ENCODE peak calls at places on chromosomes 16 and 17, in four cellular contexts. W is BJ, C is endodermal cell, H is thoracic aorta. P is an unnamed sample.

GRCh38 chr17:28897769-28898259 is 281 bp upstream of the FLOT2 start:
- DNase-seq in W (no peak), C (no peak), H (no peak), P (peak; percentile 58)

GRCh38 chr17:71029246-71029645 is 859.9 kb downstream of the KCNJ2 start:
- DNase-seq in W (no peak), C (no peak), H (no peak), P (no peak)

GRCh38 chr16:80610489-80611156 is 69.8 kb downstream of the DYNLRB2 start:
- DNase-seq in W (no peak), C (peak; percentile 45), H (no peak), P (no peak)

GRCh38 chr16:75065149-75065807 is 51.3 kb downstream of the LDHD start:
- DNase-seq in H (no peak), C (no peak), W (no peak), P (peak; percentile 23)

GRCh38 chr17:71437176-71437575 is 683.6 kb upstream of the SOX9 start:
- DNase-seq in W (no peak), H (no peak), C (no peak), P (no peak)

GRCh38 chr16:83458612-83459011 is 349.2 kb upstream of the HSBP1 start:
- DNase-seq in H (no peak), C (no peak), W (no peak), P (no peak)

GRCh38 chr17:40347319-40348135 is 17.0 kb downstream of the GJD3 start:
- DNase-seq in H (no peak), C (peak; percentile 77), W (no peak), P (no peak)

GRCh38 chr16:74252329-74252728 is 44.3 kb upstream of the PSMD7 start:
- DNase-seq in W (no peak), H (no peak), C (no peak), P (no peak)

GRCh38 chr17:70767102-70767701 is 597.9 kb downstream of the KCNJ2 start:
- DNase-seq in C (no peak), W (no peak), H (no peak), P (no peak)

GRCh38 chr17:17942846-17943245 is 29.4 kb downstream of the TOM1L2 start:
- DNase-seq in W (no peak), H (no peak), C (no peak), P (no peak)

GRCh38 chr17:81996757-81997441 is 19.5 kb downstream of the ASPSCR1 start:
- DNase-seq in C (no peak), W (no peak), H (no peak), P (no peak)

GRCh38 chr17:27810902-27811557 is 10.7 kb upstream of the NOS2 start:
- DNase-seq in C (no peak), W (no peak), H (no peak), P (no peak)

GRCh38 chr16:83015871-83016270 is 389.1 kb downstream of the CDH13 start:
- DNase-seq in W (peak; percentile 19), H (no peak), C (no peak), P (no peak)

GRCh38 chr17:17075037-17075755 is 32.9 kb downstream of the MPRIP start:
- DNase-seq in W (peak; percentile 43), H (no peak), C (no peak), P (no peak)

GRCh38 chr16:77896357-77896972 is 108.1 kb downstream of the VAT1L start:
- DNase-seq in W (no peak), C (no peak), H (no peak), P (no peak)

GRCh38 chr16:8822403-8822802 is 24.8 kb downstream of the PMM2 start:
- DNase-seq in W (no peak), C (no peak), H (no peak), P (no peak)

GRCh38 chr17:19238167-19238505 is 970 bp downstream of the EPN2 start:
- DNase-seq in W (no peak), C (peak; percentile 79), H (no peak), P (peak; percentile 6)

GRCh38 chr16:73171380-73171779 is 123.5 kb upstream of the ZFHX3 start:
- DNase-seq in C (peak; percentile 75), H (no peak), W (no peak), P (no peak)

GRCh38 chr17:83080641-83081560 is 1.5 kb downstream of the METRNL start:
- DNase-seq in C (peak; percentile 73), H (no peak), W (no peak), P (peak; percentile 40)

GRCh38 chr16:72264776-72265175 is 92.8 kb upstream of the PMFBP1 start:
- DNase-seq in C (no peak), H (no peak), W (no peak), P (no peak)

GRCh38 chr17:1649844-1650409 is at the start of gene RILP:
- DNase-seq in W (no peak), C (peak; percentile 88), H (no peak), P (no peak)

GRCh38 chr16:79656537-79657115 is 56.1 kb upstream of the MAF start:
- DNase-seq in C (no peak), H (no peak), W (no peak), P (no peak)

GRCh38 chr16:14958323-14958600 is 16.6 kb upstream of the PDXDC1 start:
- DNase-seq in W (no peak), H (no peak), C (no peak), P (no peak)

GRCh38 chr17:40707720-40708119 is 4.2 kb upstream of the KRT24 start:
- DNase-seq in W (no peak), C (no peak), H (no peak), P (no peak)

GRCh38 chr16:64589836-64590235 is 532.0 kb downstream of the CDH11 start:
- DNase-seq in W (peak; percentile 67), C (no peak), H (no peak), P (no peak)

GRCh38 chr17:78993241-78993956 is 13.7 kb upstream of the LGALS3BP start:
- DNase-seq in C (peak; percentile 94), W (no peak), H (no peak), P (peak; percentile 18)

GRCh38 chr17:44850025-44850424 is 2.3 kb downstream of the HIGD1B start:
- DNase-seq in W (no peak), H (no peak), C (no peak), P (no peak)

GRCh38 chr17:40551874-40552768 is 13.2 kb downstream of the CCR7 start:
- DNase-seq in H (no peak), W (peak; percentile 97), C (peak; percentile 45), P (no peak)

GRCh38 chr17:78528541-78528940 is 48.7 kb downstream of the DNAH17 start:
- DNase-seq in H (no peak), W (no peak), C (peak; percentile 61), P (no peak)

GRCh38 chr17:81393684-81394376 is 1.4 kb upstream of the BAHCC1 start:
- DNase-seq in C (peak; percentile 100), H (peak; percentile 100), W (peak; percentile 92), P (no peak)

GRCh38 chr16:64416232-64417010 is 705.4 kb downstream of the CDH11 start:
- DNase-seq in C (no peak), H (no peak), W (peak; percentile 63), P (no peak)

GRCh38 chr17:19348806-19349205 is 13.7 kb downstream of the B9D1 start:
- DNase-seq in C (no peak), H (no peak), W (no peak), P (no peak)

GRCh38 chr17:68231536-68231935 is 16.3 kb upstream of the AMZ2 start:
- DNase-seq in H (no peak), W (no peak), C (no peak), P (no peak)

GRCh38 chr17:68593331-68593710 is 7.8 kb downstream of the FAM20A start:
- DNase-seq in H (no peak), C (no peak), W (no peak), P (no peak)

GRCh38 chr17:156094-156621 is 18.8 kb downstream of the SCGB1C2 start:
- DNase-seq in C (no peak), H (no peak), W (no peak), P (peak; percentile 30)

GRCh38 chr17:19461139-19461538 is 50.1 kb downstream of the RNF112 start:
- DNase-seq in W (no peak), H (no peak), C (peak; percentile 90), P (no peak)

GRCh38 chr16:77788196-77789084 is at the start of gene VAT1L:
- DNase-seq in W (no peak), C (peak; percentile 89), H (no peak), P (no peak)

DNA sequence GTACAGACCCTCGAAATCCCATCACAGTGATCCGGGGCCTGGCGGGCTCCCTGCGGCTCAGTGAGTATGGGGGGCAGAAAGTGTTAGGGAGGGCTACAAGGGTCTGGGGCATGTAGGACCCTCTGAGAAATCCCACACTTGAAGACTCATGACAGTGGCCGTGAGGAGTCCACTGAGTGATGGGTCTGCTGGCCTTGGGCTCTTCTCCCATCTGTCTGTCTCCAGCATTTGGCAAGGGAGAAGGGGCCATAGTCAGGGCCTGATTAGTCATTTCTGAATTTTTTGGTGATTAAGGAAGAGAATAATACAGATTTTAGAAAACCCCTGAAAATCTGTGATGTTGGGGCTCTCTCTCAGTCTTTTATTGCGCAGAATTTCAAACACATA is 4.8 kb upstream of the TMEM88 start:
- DNase-seq in W (no peak), C (no peak), H (no peak), P (no peak)
- H3K36me3 ChIP-seq in W (peaks cover 55% of the 10 kb centered on the region), C (peaks cover 54% of the 10 kb centered on the region), H (peaks cover 49% of the 10 kb centered on the region), P (peaks cover 4% of the 10 kb centered on the region)

GRCh38 chr16:50761276-50761675 is 19.4 kb downstream of the CYLD start:
- DNase-seq in W (no peak), H (no peak), C (no peak), P (no peak)

GRCh38 chr16:50762241-50762640 is 20.4 kb downstream of the CYLD start:
- DNase-seq in W (no peak), H (no peak), C (no peak), P (no peak)

GRCh38 chr16:50752481-50753235 is 10.8 kb downstream of the CYLD start:
- DNase-seq in H (no peak), C (no peak), W (no peak), P (no peak)

GRCh38 chr16:50751528-50751927 is 9.6 kb downstream of the CYLD start:
- DNase-seq in W (no peak), H (no peak), C (no peak), P (no peak)

GRCh38 chr16:50756466-50756865 is 14.6 kb downstream of the CYLD start:
- DNase-seq in H (no peak), W (no peak), C (no peak), P (no peak)
- H3K36me3 ChIP-seq in H (peaks cover 13% of the 10 kb centered on the region), W (peaks cover 2% of the 10 kb centered on the region), C (peaks cover 8% of the 10 kb centered on the region), P (peaks cover 30% of the 10 kb centered on the region)

DNA sequence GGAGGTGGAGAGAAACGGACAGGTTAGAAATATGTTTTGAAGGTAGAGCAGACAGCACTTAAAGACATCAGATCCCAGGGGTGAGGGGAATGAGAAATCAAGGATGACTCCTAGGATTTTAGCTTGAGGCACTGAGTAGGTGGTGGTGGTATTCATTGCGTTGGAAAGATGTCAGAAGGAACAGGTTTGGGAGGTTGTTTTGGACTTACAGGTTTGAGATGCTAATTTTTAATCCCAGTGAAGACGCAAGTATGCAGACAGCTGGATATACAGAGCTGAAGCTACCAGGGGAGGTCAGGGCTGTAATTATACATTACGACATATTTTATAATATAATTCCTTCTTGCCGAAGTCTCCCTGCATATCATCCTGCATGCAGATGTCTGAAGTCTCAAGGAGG is 433.3 kb downstream of the XYLT1 start:
- DNase-seq in H (no peak), C (no peak), W (no peak), P (no peak)
- H3K36me3 ChIP-seq in H (no peaks in the 10 kb centered on the region), C (no peaks in the 10 kb centered on the region), W (no peaks in the 10 kb centered on the region), P (no peaks in the 10 kb centered on the region)

GRCh38 chr17:63694974-63695773 is 4.8 kb downstream of the LIMD2 start:
- DNase-seq in H (no peak), C (peak; percentile 49), W (no peak), P (no peak)
- H3K36me3 ChIP-seq in H (peaks cover 42% of the 10 kb centered on the region), C (peaks cover 43% of the 10 kb centered on the region), W (peaks cover 10% of the 10 kb centered on the region), P (peaks cover 34% of the 10 kb centered on the region)